ENCODE peak calls at places on chromosomes 1 and 21, in seven cellular contexts. One of them, this sample, is unnamed.

GRCh38 chr1:31815752-31816484 is at the start of gene SPOCD1:
- DNase-seq in fibroblast of lung: peak
- DNase-seq in transverse colon: peak
- DNase-seq in OCI-LY7: peak
- DNase-seq in CD4-positive, alpha-beta memory T cell: peak
- DNase-seq in endodermal cell: peak
- DNase-seq in adrenal gland: peak
- DNase-seq in this sample: peak

GRCh38 chr1:12230549-12231275 is 882 bp downstream of the VPS13D start:
- DNase-seq in fibroblast of lung: peak
- DNase-seq in transverse colon: peak
- DNase-seq in OCI-LY7: peak
- DNase-seq in CD4-positive, alpha-beta memory T cell: peak
- DNase-seq in endodermal cell: peak
- DNase-seq in adrenal gland: peak
- DNase-seq in this sample: no peak

GRCh38 chr1:235955777-235956176 is 89.1 kb upstream of the LYST start:
- DNase-seq in fibroblast of lung: no peak
- DNase-seq in transverse colon: no peak
- DNase-seq in OCI-LY7: no peak
- DNase-seq in CD4-positive, alpha-beta memory T cell: no peak
- DNase-seq in endodermal cell: no peak
- DNase-seq in adrenal gland: no peak
- DNase-seq in this sample: no peak

GRCh38 chr21:17679002-17679600 is 66.4 kb upstream of the BTG3 start:
- DNase-seq in fibroblast of lung: peak
- DNase-seq in transverse colon: no peak
- DNase-seq in OCI-LY7: peak
- DNase-seq in CD4-positive, alpha-beta memory T cell: peak
- DNase-seq in endodermal cell: no peak
- DNase-seq in adrenal gland: no peak
- DNase-seq in this sample: no peak

GRCh38 chr1:164092603-164093353 is 466.2 kb upstream of the PBX1 start:
- DNase-seq in fibroblast of lung: no peak
- DNase-seq in transverse colon: peak
- DNase-seq in OCI-LY7: peak
- DNase-seq in CD4-positive, alpha-beta memory T cell: no peak
- DNase-seq in endodermal cell: peak
- DNase-seq in adrenal gland: no peak
- DNase-seq in this sample: no peak

GRCh38 chr21:45986316-45987051 is 4.9 kb downstream of the COL6A1 start:
- DNase-seq in fibroblast of lung: no peak
- DNase-seq in transverse colon: peak
- DNase-seq in OCI-LY7: no peak
- DNase-seq in CD4-positive, alpha-beta memory T cell: no peak
- DNase-seq in endodermal cell: no peak
- DNase-seq in adrenal gland: no peak
- DNase-seq in this sample: no peak

GRCh38 chr1:99465176-99465900 is 180.6 kb upstream of the PALMD start:
- DNase-seq in fibroblast of lung: peak
- DNase-seq in transverse colon: no peak
- DNase-seq in OCI-LY7: no peak
- DNase-seq in CD4-positive, alpha-beta memory T cell: no peak
- DNase-seq in endodermal cell: no peak
- DNase-seq in adrenal gland: no peak
- DNase-seq in this sample: no peak

GRCh38 chr21:31873275-31873695 is 465 bp downstream of the HUNK start:
- DNase-seq in fibroblast of lung: no peak
- DNase-seq in transverse colon: peak
- DNase-seq in OCI-LY7: no peak
- DNase-seq in CD4-positive, alpha-beta memory T cell: no peak
- DNase-seq in endodermal cell: peak
- DNase-seq in adrenal gland: no peak
- DNase-seq in this sample: no peak

GRCh38 chr1:205477759-205478247 is 22.0 kb upstream of the BLACAT1 start:
- DNase-seq in fibroblast of lung: peak
- DNase-seq in transverse colon: peak
- DNase-seq in OCI-LY7: no peak
- DNase-seq in CD4-positive, alpha-beta memory T cell: no peak
- DNase-seq in endodermal cell: no peak
- DNase-seq in adrenal gland: no peak
- DNase-seq in this sample: no peak

GRCh38 chr1:36542962-36543515 is 60.3 kb upstream of the CSF3R start:
- DNase-seq in fibroblast of lung: no peak
- DNase-seq in transverse colon: no peak
- DNase-seq in OCI-LY7: peak
- DNase-seq in CD4-positive, alpha-beta memory T cell: no peak
- DNase-seq in endodermal cell: peak
- DNase-seq in adrenal gland: no peak
- DNase-seq in this sample: no peak

GRCh38 chr1:54399765-54400164 is 6.4 kb downstream of the SSBP3 start:
- DNase-seq in fibroblast of lung: no peak
- DNase-seq in transverse colon: no peak
- DNase-seq in OCI-LY7: no peak
- DNase-seq in CD4-positive, alpha-beta memory T cell: no peak
- DNase-seq in endodermal cell: no peak
- DNase-seq in adrenal gland: no peak
- DNase-seq in this sample: no peak

GRCh38 chr1:151472852-151473731 is 13.8 kb upstream of the POGZ start:
- DNase-seq in fibroblast of lung: peak
- DNase-seq in transverse colon: peak
- DNase-seq in OCI-LY7: no peak
- DNase-seq in CD4-positive, alpha-beta memory T cell: peak
- DNase-seq in endodermal cell: peak
- DNase-seq in adrenal gland: peak
- DNase-seq in this sample: peak

GRCh38 chr1:230174041-230174440 is 107.0 kb downstream of the GALNT2 start:
- DNase-seq in fibroblast of lung: no peak
- DNase-seq in transverse colon: no peak
- DNase-seq in OCI-LY7: no peak
- DNase-seq in CD4-positive, alpha-beta memory T cell: no peak
- DNase-seq in endodermal cell: peak
- DNase-seq in adrenal gland: peak
- DNase-seq in this sample: no peak

GRCh38 chr1:69671363-69672010 is 103.8 kb downstream of the LRRC7 start:
- DNase-seq in fibroblast of lung: peak
- DNase-seq in transverse colon: no peak
- DNase-seq in OCI-LY7: no peak
- DNase-seq in CD4-positive, alpha-beta memory T cell: no peak
- DNase-seq in endodermal cell: no peak
- DNase-seq in adrenal gland: no peak
- DNase-seq in this sample: no peak

GRCh38 chr1:160362168-160362941 is 4.5 kb upstream of the NHLH1 start:
- DNase-seq in fibroblast of lung: no peak
- DNase-seq in transverse colon: no peak
- DNase-seq in OCI-LY7: no peak
- DNase-seq in CD4-positive, alpha-beta memory T cell: no peak
- DNase-seq in endodermal cell: no peak
- DNase-seq in adrenal gland: no peak
- DNase-seq in this sample: no peak

GRCh38 chr1:226618380-226618779 is 69.8 kb downstream of the STUM start:
- DNase-seq in fibroblast of lung: no peak
- DNase-seq in transverse colon: no peak
- DNase-seq in OCI-LY7: no peak
- DNase-seq in CD4-positive, alpha-beta memory T cell: no peak
- DNase-seq in endodermal cell: peak
- DNase-seq in adrenal gland: no peak
- DNase-seq in this sample: peak

GRCh38 chr1:218080818-218081217 is 204.3 kb upstream of the RRP15 start:
- DNase-seq in fibroblast of lung: no peak
- DNase-seq in transverse colon: no peak
- DNase-seq in OCI-LY7: no peak
- DNase-seq in CD4-positive, alpha-beta memory T cell: no peak
- DNase-seq in endodermal cell: no peak
- DNase-seq in adrenal gland: no peak
- DNase-seq in this sample: no peak

GRCh38 chr21:42486551-42486950 is 9.5 kb downstream of the RSPH1 start:
- DNase-seq in fibroblast of lung: no peak
- DNase-seq in transverse colon: no peak
- DNase-seq in OCI-LY7: no peak
- DNase-seq in CD4-positive, alpha-beta memory T cell: no peak
- DNase-seq in endodermal cell: no peak
- DNase-seq in adrenal gland: no peak
- DNase-seq in this sample: no peak

GRCh38 chr1:78607334-78607927 is 12.8 kb upstream of the IFI44L start:
- DNase-seq in fibroblast of lung: peak
- DNase-seq in transverse colon: no peak
- DNase-seq in OCI-LY7: peak
- DNase-seq in CD4-positive, alpha-beta memory T cell: no peak
- DNase-seq in endodermal cell: no peak
- DNase-seq in adrenal gland: no peak
- DNase-seq in this sample: no peak

GRCh38 chr1:2003564-2004131 is at the start of gene CFAP74:
- DNase-seq in fibroblast of lung: peak
- DNase-seq in transverse colon: no peak
- DNase-seq in OCI-LY7: no peak
- DNase-seq in CD4-positive, alpha-beta memory T cell: no peak
- DNase-seq in endodermal cell: peak
- DNase-seq in adrenal gland: no peak
- DNase-seq in this sample: no peak

GRCh38 chr1:227697321-227697864 is 37.7 kb downstream of the JMJD4 start:
- DNase-seq in fibroblast of lung: no peak
- DNase-seq in transverse colon: no peak
- DNase-seq in OCI-LY7: no peak
- DNase-seq in CD4-positive, alpha-beta memory T cell: no peak
- DNase-seq in endodermal cell: no peak
- DNase-seq in adrenal gland: no peak
- DNase-seq in this sample: no peak

GRCh38 chr21:45532826-45533730 is 9.2 kb downstream of the SLC19A1 start:
- DNase-seq in fibroblast of lung: no peak
- DNase-seq in transverse colon: peak
- DNase-seq in OCI-LY7: no peak
- DNase-seq in CD4-positive, alpha-beta memory T cell: no peak
- DNase-seq in endodermal cell: peak
- DNase-seq in adrenal gland: peak
- DNase-seq in this sample: no peak

DNA sequence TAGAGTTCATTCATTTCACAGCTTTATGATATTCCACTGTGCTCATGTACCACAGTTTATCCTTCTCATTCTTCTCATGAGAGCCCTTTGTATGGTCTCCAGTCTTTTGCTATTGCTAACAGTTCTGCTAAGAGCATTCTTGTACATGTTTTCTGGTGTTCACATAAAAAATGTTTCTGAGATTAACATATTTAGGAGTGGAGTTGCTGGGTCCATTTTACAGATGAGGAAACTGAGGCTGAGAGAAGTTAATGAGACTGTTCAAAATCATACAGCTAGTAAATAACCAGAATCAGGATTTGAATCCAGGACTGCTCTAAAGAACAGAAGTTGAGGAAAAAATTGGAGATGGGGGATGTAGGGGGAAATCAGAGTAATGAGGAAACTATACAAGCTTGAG is 28.8 kb upstream of the RGS16 start:
- DNase-seq in fibroblast of lung: no peak
- DNase-seq in transverse colon: no peak
- DNase-seq in OCI-LY7: no peak
- DNase-seq in CD4-positive, alpha-beta memory T cell: no peak
- DNase-seq in endodermal cell: no peak
- DNase-seq in adrenal gland: no peak
- DNase-seq in this sample: no peak
- H3K27ac ChIP-seq in fibroblast of lung: no peak
- H3K27ac ChIP-seq in transverse colon: no peak
- H3K27ac ChIP-seq in OCI-LY7: peak
- H3K27ac ChIP-seq in CD4-positive, alpha-beta memory T cell: no peak
- H3K27ac ChIP-seq in endodermal cell: peak
- H3K27ac ChIP-seq in adrenal gland: no peak
- H3K27ac ChIP-seq in this sample: no peak

DNA sequence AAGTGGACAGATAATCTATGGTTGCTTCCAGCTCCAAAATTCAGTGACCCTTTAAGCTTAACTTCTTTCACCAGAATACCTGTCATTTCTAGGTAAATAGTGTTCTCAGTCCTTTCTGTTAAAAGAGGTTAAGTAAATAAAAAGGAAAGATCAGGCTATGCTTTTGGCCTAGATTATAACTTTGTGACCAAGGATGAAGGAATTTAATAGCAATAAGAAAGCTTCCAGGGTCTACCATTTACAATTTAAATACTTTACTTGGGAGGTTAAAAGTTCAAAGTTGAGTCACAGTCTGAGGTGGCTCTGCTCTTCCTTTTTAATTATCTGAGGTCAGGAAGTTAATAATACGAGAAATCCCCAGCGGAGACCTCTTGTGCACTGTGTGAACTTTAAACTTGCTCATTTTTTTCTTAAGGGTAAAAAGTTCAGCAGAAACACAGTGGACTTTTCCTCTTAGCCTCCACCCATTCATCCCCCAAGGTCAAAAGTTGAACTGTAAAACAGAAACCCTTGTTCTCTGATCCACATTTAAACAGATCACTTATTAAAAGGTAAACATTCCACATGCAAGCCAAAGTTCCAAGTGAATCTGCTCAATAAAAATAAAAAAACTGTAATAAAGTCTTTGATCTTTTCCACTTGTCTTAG is 187.1 kb downstream of the NRIP1 start:
- DNase-seq in fibroblast of lung: peak
- DNase-seq in transverse colon: no peak
- DNase-seq in OCI-LY7: no peak
- DNase-seq in CD4-positive, alpha-beta memory T cell: no peak
- DNase-seq in endodermal cell: no peak
- DNase-seq in adrenal gland: no peak
- DNase-seq in this sample: no peak
- H3K27ac ChIP-seq in fibroblast of lung: no peak
- H3K27ac ChIP-seq in transverse colon: no peak
- H3K27ac ChIP-seq in OCI-LY7: no peak
- H3K27ac ChIP-seq in CD4-positive, alpha-beta memory T cell: no peak
- H3K27ac ChIP-seq in endodermal cell: no peak
- H3K27ac ChIP-seq in adrenal gland: no peak
- H3K27ac ChIP-seq in this sample: no peak

DNA sequence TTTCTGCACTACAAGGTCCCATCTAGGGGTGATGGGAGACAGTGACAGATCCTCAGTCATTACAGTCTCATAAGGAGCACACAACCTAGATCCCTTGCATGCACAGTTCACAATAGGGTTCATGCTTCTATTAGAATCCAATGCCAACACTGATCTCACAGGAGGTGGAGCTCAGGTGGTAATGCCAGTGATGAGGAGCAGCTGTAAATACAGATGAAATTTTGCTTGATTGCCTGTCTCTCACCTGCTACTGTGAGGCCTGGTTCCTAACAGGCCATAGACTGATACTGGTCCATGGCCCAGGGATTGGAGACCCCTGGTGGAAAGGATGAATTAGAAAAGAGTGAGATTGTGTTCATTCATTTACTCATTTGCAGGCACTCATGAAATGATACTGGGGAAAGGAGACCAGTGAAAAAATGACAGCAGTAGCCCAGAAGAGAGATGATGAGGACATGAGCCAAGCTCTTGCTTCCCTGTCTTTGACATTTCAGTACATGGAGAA is 251.6 kb upstream of the DUSP10 start:
- DNase-seq in fibroblast of lung: no peak
- DNase-seq in transverse colon: no peak
- DNase-seq in OCI-LY7: no peak
- DNase-seq in CD4-positive, alpha-beta memory T cell: no peak
- DNase-seq in endodermal cell: no peak
- DNase-seq in adrenal gland: no peak
- DNase-seq in this sample: no peak
- H3K27ac ChIP-seq in fibroblast of lung: peak
- H3K27ac ChIP-seq in transverse colon: no peak
- H3K27ac ChIP-seq in OCI-LY7: no peak
- H3K27ac ChIP-seq in CD4-positive, alpha-beta memory T cell: no peak
- H3K27ac ChIP-seq in endodermal cell: no peak
- H3K27ac ChIP-seq in adrenal gland: no peak
- H3K27ac ChIP-seq in this sample: no peak

GRCh38 chr1:211578640-211579433 is at the start of gene SLC30A1:
- DNase-seq in fibroblast of lung: peak
- DNase-seq in transverse colon: peak
- DNase-seq in OCI-LY7: peak
- DNase-seq in CD4-positive, alpha-beta memory T cell: peak
- DNase-seq in endodermal cell: peak
- DNase-seq in adrenal gland: peak
- DNase-seq in this sample: peak
- H3K27ac ChIP-seq in fibroblast of lung: peak
- H3K27ac ChIP-seq in transverse colon: peak
- H3K27ac ChIP-seq in OCI-LY7: peak
- H3K27ac ChIP-seq in CD4-positive, alpha-beta memory T cell: peak
- H3K27ac ChIP-seq in endodermal cell: peak
- H3K27ac ChIP-seq in adrenal gland: peak
- H3K27ac ChIP-seq in this sample: peak

This sample was measured in uterus.